ENCODE peak calls at places on chromosomes 12 and 14, in five cellular contexts. W is lower leg skin, Z is GM10248, O is spleen, Q is CD14-positive monocyte. A is an unnamed sample.
A peak's percentile ranks its signal among the peaks of the same experiment; 100 is the strongest.

GRCh38 chr12:4115570-4115969 is 158.0 kb upstream of the CCND2 start:
- DNase-seq in O (no peak), W (peak; percentile 68), Q (no peak), Z (no peak), A (no peak)

GRCh38 chr12:7091660-7092228 is 501 bp downstream of the C1R start:
- DNase-seq in O (no peak), W (peak; percentile 89), Q (no peak), Z (peak; percentile 44), A (no peak)

GRCh38 chr14:94823556-94824341 is 53.8 kb upstream of the GSC start:
- DNase-seq in Q (no peak), Z (no peak), O (no peak), W (no peak), A (peak; percentile 43)

GRCh38 chr12:2642896-2643425 is 151.8 kb upstream of the FKBP4 start:
- DNase-seq in Q (peak; percentile 21), Z (no peak), W (peak; percentile 69), O (peak; percentile 33), A (no peak)

GRCh38 chr12:50309950-50310349 is 26.6 kb upstream of the LIMA1 start:
- DNase-seq in Q (no peak), W (no peak), Z (no peak), O (no peak), A (no peak)

GRCh38 chr14:72643317-72643801 is 250.5 kb downstream of the DPF3 start:
- DNase-seq in W (no peak), Q (no peak), O (no peak), Z (no peak), A (no peak)

GRCh38 chr12:51012570-51013236 is 13.5 kb downstream of the SLC11A2 start:
- DNase-seq in O (no peak), Q (no peak), Z (no peak), W (no peak), A (no peak)

GRCh38 chr12:124713436-124714082 is 146.1 kb upstream of the NCOR2 start:
- DNase-seq in W (no peak), Q (peak; percentile 86), Z (peak; percentile 74), O (no peak), A (no peak)

GRCh38 chr14:20686386-20687143 is 2.0 kb upstream of the ANG start:
- DNase-seq in O (no peak), Q (no peak), Z (no peak), W (no peak), A (no peak)

GRCh38 chr12:753401-754237 is 1.2 kb downstream of the WNK1 start:
- DNase-seq in O (peak; percentile 92), Z (peak; percentile 45), W (peak; percentile 92), Q (peak; percentile 56), A (no peak)

GRCh38 chr12:89693639-89694202 is 14.9 kb downstream of the ATP2B1 start:
- DNase-seq in Q (no peak), Z (no peak), O (no peak), W (no peak), A (no peak)

GRCh38 chr14:63478024-63478423 is 65.2 kb downstream of the PPP2R5E start:
- DNase-seq in Z (peak; percentile 70), O (no peak), W (no peak), Q (no peak), A (no peak)

GRCh38 chr12:70744133-70744532 is 106.9 kb upstream of the PTPRB start:
- DNase-seq in Q (no peak), W (no peak), Z (no peak), O (no peak), A (no peak)

GRCh38 chr12:81017792-81018191 is 60.1 kb upstream of the ACSS3 start:
- DNase-seq in Q (no peak), Z (no peak), W (no peak), O (no peak), A (no peak)

GRCh38 chr12:65684906-65685305 is 139.4 kb upstream of the HMGA2 start:
- DNase-seq in Z (no peak), W (no peak), Q (no peak), O (no peak), A (no peak)

DNA sequence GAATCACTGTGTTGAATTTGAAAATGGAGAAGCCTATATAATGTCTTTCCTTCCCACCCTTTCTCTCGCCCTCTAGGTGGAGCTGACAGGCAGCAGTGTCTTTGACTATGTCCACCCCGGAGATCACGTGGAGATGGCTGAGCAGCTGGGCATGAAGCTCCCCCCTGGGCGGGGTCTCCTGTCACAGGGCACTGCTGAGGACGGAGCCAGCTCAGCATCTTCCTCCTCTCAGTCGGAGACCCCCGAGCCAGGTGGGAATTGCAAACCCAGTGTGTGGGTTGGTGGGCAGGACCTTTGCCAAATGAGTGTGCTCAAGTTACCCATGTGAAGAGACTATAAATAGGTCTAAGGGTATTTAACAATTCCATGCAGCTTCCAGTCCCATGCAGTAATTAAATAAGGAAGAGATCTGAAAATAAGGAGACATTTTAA is 274.7 kb downstream of the EGLN3 start:
- DNase-seq in O (no peak), W (no peak), Z (no peak), Q (no peak), A (no peak)
- TF ChIP-seq CTCF in O (no peak), W (no peak), Z (no peak), Q (no peak), A (peak; percentile 81)

GRCh38 chr12:90939382-90939781 is 15.6 kb downstream of the CCER1 start:
- DNase-seq in Q (no peak), O (no peak), W (no peak), Z (no peak), A (no peak)

GRCh38 chr12:90940872-90941499 is 14.0 kb downstream of the CCER1 start:
- DNase-seq in O (no peak), Z (peak; percentile 10), Q (no peak), W (no peak), A (no peak)

GRCh38 chr12:90947869-90948268 is 7.1 kb downstream of the CCER1 start:
- DNase-seq in W (no peak), O (no peak), Q (no peak), Z (no peak), A (no peak)

GRCh38 chr12:90943248-90943647 is 11.7 kb downstream of the CCER1 start:
- DNase-seq in Z (no peak), W (no peak), Q (no peak), O (no peak), A (no peak)

DNA sequence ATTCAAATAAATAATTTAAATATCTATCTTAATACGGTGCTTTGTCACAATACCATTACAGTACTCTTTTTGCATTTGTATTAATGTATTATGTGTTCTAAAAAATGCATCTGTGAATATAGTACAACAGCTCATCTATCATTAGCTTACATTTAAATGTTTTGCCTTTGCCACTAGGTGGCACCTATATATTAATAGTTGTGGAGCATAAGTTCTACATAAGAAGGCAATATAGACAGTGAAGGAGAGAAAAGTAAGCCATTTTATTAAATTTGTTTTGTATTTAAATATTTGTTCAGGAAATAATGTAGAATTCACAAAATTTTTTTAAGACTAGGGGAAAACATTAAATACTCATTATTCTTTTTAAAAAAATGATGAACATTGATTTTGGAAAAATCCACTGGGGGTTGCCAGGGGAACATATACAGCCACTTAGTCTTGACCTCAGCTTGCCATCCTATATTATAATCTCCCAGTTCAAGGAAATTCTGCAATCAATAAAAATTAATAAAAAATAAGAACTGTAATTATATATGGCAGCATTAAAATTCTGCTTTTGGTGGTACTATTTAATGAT is 9.8 kb downstream of the CCER1 start:
- DNase-seq in W (no peak), O (no peak), Z (peak; percentile 26), Q (no peak), A (no peak)
- TF ChIP-seq CTCF in W (no peak), O (no peak), Z (peak; percentile 42), Q (peak; percentile 39), A (peak; percentile 88)

DNA sequence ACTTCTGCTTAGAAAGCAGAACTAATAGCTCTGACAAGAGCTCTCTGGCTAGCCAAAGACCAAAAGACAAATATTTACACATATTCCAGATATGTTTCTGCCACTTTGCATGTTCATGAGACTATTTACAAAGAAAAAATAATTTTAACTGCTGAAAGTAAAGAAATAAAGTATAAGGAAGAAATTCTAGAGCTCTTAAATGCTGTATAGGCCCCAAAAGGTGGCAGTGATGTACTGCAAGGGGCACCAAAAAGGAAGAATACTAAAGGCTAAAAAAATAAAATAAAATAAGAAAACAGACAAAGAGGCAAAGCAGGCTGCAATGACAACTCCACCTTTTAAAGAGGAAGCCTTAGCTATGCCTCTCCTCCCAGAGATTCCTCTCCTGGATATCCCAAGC is 23.0 kb downstream of the KLRK1 start:
- DNase-seq in W (no peak), Q (no peak), Z (no peak), O (no peak), A (no peak)
- TF ChIP-seq CTCF in W (no peak), Q (no peak), Z (no peak), O (no peak), A (peak; percentile 81)

DNA sequence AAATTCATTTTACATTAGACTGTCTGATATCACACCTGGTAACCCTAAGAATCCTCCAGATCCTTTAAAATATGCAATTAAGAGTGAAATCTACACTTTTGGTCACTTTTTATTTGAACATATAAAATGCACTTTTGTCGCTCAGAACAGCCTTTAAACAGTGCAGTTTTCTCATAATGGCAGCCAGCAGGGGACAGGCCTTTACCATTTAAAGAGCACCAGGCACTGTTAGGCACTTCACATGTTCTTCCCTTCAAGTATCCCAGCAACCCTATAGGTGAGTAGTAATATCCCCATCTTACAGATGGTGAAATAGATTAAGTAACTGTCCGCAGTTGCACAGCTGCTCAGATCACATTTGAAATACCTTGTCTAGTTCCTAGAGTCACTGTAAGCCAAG is 11.3 kb upstream of the SAMD4A start:
- DNase-seq in O (no peak), W (no peak), Z (no peak), Q (no peak), A (no peak)
- TF ChIP-seq CTCF in O (no peak), W (no peak), Z (no peak), Q (no peak), A (peak; percentile 63)

GRCh38 chr12:116141110-116141832 is 136.2 kb downstream of the MED13L start:
- DNase-seq in O (no peak), W (no peak), Q (no peak), Z (no peak), A (no peak)
- TF ChIP-seq CTCF in O (no peak), W (no peak), Q (no peak), Z (peak; percentile 22), A (peak; percentile 79)

DNA sequence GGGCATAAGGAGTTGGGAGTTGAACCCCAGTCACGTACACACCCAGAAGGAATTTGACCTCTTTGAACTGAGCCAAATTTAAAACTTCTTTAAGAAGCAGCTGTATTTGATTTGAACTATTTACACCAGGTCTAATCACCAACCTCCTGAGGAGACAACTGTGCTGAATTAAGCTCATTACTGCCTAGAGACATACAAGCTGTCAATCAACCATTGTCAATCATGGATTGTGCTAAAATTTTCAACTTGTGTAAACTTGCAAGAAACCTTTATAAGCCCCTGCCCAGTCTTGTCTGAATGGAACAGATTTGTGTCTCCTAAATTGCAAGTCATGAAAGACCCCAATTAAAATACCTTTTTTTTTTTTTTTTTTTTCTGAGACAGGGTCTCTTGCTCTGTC is 44.3 kb upstream of the RESF1 start:
- DNase-seq in Q (no peak), Z (no peak), O (no peak), W (no peak), A (no peak)
- TF ChIP-seq CTCF in Q (no peak), Z (no peak), O (no peak), W (no peak), A (no peak)

A was measured in chondrocyte.